ENCODE peak calls at places on chromosomes 12 and 14, in eight cellular contexts. A is heart right ventricle, Q is fibroblast of lung, N is SK-N-SH, E is sigmoid colon, X is spleen, Y is MM.1S, P is endodermal cell. L is an unnamed sample.

GRCh38 chr14:68955164-68955921 is 23.8 kb downstream of the ACTN1 start:
- DNase-seq in X (no peak), N (no peak), A (no peak), P (no peak), Y (no peak), E (peak; percentile 94), Q (no peak), L (peak; percentile 52)

GRCh38 chr12:32671930-32672785 is 6.9 kb upstream of the DNM1L start:
- DNase-seq in E (no peak), N (peak; percentile 85), A (no peak), Y (peak; percentile 75), Q (peak; percentile 87), P (peak; percentile 79), X (no peak), L (no peak)

GRCh38 chr12:1912580-1913376 is 5.7 kb downstream of the CACNA2D4 start:
- DNase-seq in A (no peak), N (peak; percentile 21), E (no peak), Y (no peak), Q (no peak), X (peak; percentile 48), P (peak; percentile 53), L (peak; percentile 23)

GRCh38 chr12:14689144-14689543 is 7.3 kb downstream of the GUCY2C start:
- DNase-seq in P (no peak), A (no peak), E (no peak), N (no peak), Y (no peak), X (no peak), Q (no peak), L (no peak)

GRCh38 chr12:125065021-125065752 is at the start of gene AACS:
- DNase-seq in Y (peak; percentile 63), X (peak; percentile 94), A (peak; percentile 83), P (peak; percentile 97), N (peak; percentile 99), Q (peak; percentile 74), E (peak; percentile 82), L (peak; percentile 91)

GRCh38 chr14:105665247-105665950 is 139.0 kb downstream of the TMEM121 start:
- DNase-seq in A (no peak), X (peak; percentile 44), Q (no peak), Y (no peak), E (no peak), P (no peak), N (no peak), L (peak; percentile 47)

GRCh38 chr12:32309811-32310755 is 89.3 kb upstream of the FGD4 start:
- DNase-seq in Y (no peak), N (no peak), X (no peak), A (no peak), P (no peak), Q (peak; percentile 36), E (no peak), L (no peak)

GRCh38 chr14:105765893-105766614 is 239.7 kb downstream of the TMEM121 start:
- DNase-seq in A (no peak), E (peak; percentile 46), N (no peak), Q (no peak), Y (no peak), P (no peak), X (peak; percentile 64), L (peak; percentile 45)

GRCh38 chr12:29534935-29535334 is 37.4 kb upstream of the OVCH1 start:
- DNase-seq in Q (peak; percentile 65), A (no peak), E (no peak), N (no peak), P (peak; percentile 70), X (no peak), Y (no peak), L (no peak)

GRCh38 chr14:96260341-96260821 is 4.4 kb downstream of the BDKRB1 start:
- DNase-seq in Y (no peak), P (no peak), Q (peak; percentile 98), N (no peak), A (no peak), E (peak; percentile 55), X (no peak), L (no peak)

GRCh38 chr12:3193755-3194154 is 116.6 kb downstream of the TSPAN9 start:
- DNase-seq in Y (no peak), E (no peak), Q (no peak), X (no peak), A (no peak), N (no peak), P (no peak), L (no peak)

GRCh38 chr12:26936559-26937442 is 980 bp downstream of the INTS13 start:
- DNase-seq in X (no peak), A (no peak), N (no peak), E (no peak), P (no peak), Y (peak; percentile 28), Q (no peak), L (no peak)

GRCh38 chr12:5124401-5124800 is 80.7 kb downstream of the KCNA5 start:
- DNase-seq in Q (no peak), A (no peak), E (no peak), N (no peak), Y (no peak), P (no peak), X (no peak), L (no peak)

GRCh38 chr12:64670856-64671639 is 60.8 kb downstream of the RASSF3 start:
- DNase-seq in A (no peak), E (peak; percentile 70), N (no peak), P (peak; percentile 81), X (no peak), Q (peak; percentile 61), Y (no peak), L (no peak)

DNA sequence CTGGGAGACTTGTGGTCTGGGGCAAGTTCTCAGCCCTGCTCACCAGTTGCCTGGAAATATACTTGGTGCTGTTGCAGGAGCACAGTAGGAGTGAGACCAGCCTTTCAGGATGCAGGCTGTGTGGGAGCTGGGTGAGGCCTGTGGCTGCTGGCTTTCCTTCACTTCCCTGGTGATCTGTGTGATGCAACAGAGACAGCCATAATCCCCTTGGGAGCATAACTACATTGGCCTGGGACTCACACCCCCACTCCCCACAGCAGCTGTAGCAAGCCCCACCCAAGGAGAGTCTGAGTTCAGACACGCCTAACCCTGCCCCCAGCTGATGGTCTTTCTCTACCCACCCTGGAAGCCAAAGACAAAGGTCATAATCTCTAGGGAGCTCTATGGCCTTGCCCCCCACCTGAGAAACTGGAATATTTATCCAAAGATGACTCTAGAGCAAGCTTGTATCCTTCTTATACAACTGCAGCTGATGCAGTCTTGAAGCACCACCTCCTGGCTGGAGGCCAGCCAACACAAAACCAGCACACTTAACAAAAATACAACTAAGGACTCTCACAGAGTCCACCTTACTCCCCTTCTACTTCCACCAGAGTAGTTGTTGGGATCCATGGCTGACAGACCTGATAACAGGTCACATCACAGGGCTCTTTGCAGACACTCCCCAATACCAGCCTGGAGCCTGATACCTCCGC is 190.4 kb upstream of the CPNE8 start:
- DNase-seq in P (no peak), A (no peak), Y (no peak), Q (no peak), N (no peak), E (no peak), X (no peak), L (no peak)
- TF ChIP-seq CTCF in P (peak; percentile 58), A (no peak), Y (no peak), Q (no peak), N (no peak), E (no peak), X (no peak), L (no peak)

DNA sequence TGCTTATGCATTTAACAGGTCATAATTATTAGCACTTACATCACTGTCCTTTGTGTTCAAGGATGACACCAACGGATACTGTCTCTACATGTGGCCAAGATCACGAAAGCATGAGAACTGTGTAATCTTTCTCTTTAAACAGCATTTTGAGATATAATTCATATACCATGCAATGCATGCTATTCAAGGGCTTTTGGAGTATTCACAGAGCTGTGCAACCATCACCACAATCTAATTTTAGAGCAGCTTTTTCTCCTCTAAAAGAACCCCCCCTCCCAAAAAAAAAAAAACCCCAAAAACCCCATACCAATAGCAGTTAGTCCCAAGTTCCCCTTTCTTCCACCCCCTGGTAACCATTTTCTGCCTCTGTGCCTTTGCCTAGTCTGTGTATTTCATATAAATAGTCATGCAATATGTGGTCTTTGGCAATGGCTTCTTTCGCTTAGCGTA is 60.6 kb downstream of the SPRING1 start:
- DNase-seq in Y (no peak), A (no peak), P (no peak), N (no peak), Q (no peak), E (no peak), X (no peak), L (no peak)
- H3K4me1 ChIP-seq in Y (no peaks in the 10 kb centered on the region), A (peaks cover 22% of the 10 kb centered on the region), P (no peaks in the 10 kb centered on the region), N (no peaks in the 10 kb centered on the region), Q (no peaks in the 10 kb centered on the region), E (no peaks in the 10 kb centered on the region), X (peaks cover 62% of the 10 kb centered on the region), L (peaks cover 4% of the 10 kb centered on the region)

GRCh38 chr14:38618514-38618913 is 362.6 kb upstream of the CLEC14A start:
- DNase-seq in N (no peak), A (no peak), X (no peak), P (no peak), E (no peak), Q (no peak), Y (no peak), L (no peak)
- TF ChIP-seq CTCF in N (peak; percentile 29), A (no peak), X (no peak), P (peak; percentile 33), E (no peak), Q (peak; percentile 14), Y (peak; percentile 4), L (no peak)

GRCh38 chr12:79925492-79925891 is 9.4 kb downstream of the PPP1R12A start:
- DNase-seq in Y (no peak), A (no peak), N (no peak), E (no peak), Q (no peak), P (no peak), X (no peak), L (no peak)

GRCh38 chr12:79921786-79922185 is 13.1 kb downstream of the PPP1R12A start:
- DNase-seq in E (no peak), N (no peak), Q (no peak), P (no peak), X (no peak), Y (no peak), A (no peak), L (no peak)

GRCh38 chr12:79920421-79921238 is 14.3 kb downstream of the PPP1R12A start:
- DNase-seq in P (no peak), E (no peak), Y (no peak), A (no peak), Q (no peak), X (no peak), N (no peak), L (no peak)

DNA sequence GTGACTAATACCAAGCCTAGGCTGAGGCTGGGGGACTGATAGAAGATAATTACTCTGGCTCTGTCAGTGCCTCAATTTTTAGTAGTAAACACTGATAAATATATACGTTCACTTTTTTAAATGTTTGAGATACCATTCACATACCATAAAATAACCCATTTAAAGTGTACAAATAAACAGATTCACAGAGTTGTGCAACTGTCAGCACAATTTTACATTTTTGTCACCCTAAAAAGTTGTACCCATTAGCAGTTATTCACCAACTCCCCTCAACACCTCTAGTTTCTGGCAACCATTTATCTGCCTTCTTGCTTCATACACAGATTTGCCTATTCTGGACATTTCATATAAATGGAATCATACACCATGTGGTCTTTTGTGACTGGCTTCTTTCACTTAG is 15.1 kb downstream of the PPP1R12A start:
- DNase-seq in N (no peak), A (no peak), X (no peak), Y (no peak), Q (no peak), E (no peak), P (no peak), L (no peak)
- H3K4me1 ChIP-seq in N (no peaks in the 10 kb centered on the region), A (peaks cover 50% of the 10 kb centered on the region), X (peaks cover 100% of the 10 kb centered on the region), Y (no peaks in the 10 kb centered on the region), Q (no peaks in the 10 kb centered on the region), E (no peaks in the 10 kb centered on the region), P (no peaks in the 10 kb centered on the region), L (peaks cover 5% of the 10 kb centered on the region)

GRCh38 chr12:62933871-62934798 is 815 bp downstream of the PPM1H start:
- DNase-seq in E (no peak), P (peak; percentile 92), Q (peak; percentile 9), Y (peak; percentile 55), A (peak; percentile 54), N (peak; percentile 14), X (peak; percentile 87), L (peak; percentile 82)
- TF ChIP-seq CTCF in E (no peak), P (no peak), Q (no peak), Y (peak; percentile 17), A (no peak), N (no peak), X (no peak), L (no peak)

L was measured in kidney.